ENCODE peak calls at places on chromosome 14, in five cellular contexts. E is mesothelial cell of epicardium, Y is psoas muscle, J is endothelial cell, Z is heart left ventricle. D is an unnamed sample.

GRCh38 chr14:44620106-44621019 is 113.3 kb upstream of the FSCB start:
- DNase-seq in E (peak), Y (no peak), J (no peak), Z (no peak), D (no peak)

GRCh38 chr14:70735043-70735442 is 74.3 kb downstream of the MAP3K9 start:
- DNase-seq in E (peak), Y (no peak), J (no peak), Z (no peak), D (no peak)

GRCh38 chr14:32939254-32940065 is 781 bp downstream of the NPAS3 start:
- DNase-seq in E (peak), Y (peak), J (peak), Z (peak), D (no peak)

GRCh38 chr14:101177301-101178055 is 274.0 kb upstream of the RTL1 start:
- DNase-seq in E (peak), Y (no peak), J (no peak), Z (no peak), D (no peak)

GRCh38 chr14:52522033-52522432 is 30.3 kb downstream of the TXNDC16 start:
- DNase-seq in E (no peak), Y (no peak), J (no peak), Z (no peak), D (no peak)

GRCh38 chr14:75440733-75441474 is 13.1 kb downstream of the JDP2 start:
- DNase-seq in E (no peak), Y (peak), J (no peak), Z (no peak), D (peak)

GRCh38 chr14:69532561-69533335 is 41.9 kb downstream of the CCDC177 start:
- DNase-seq in E (no peak), Y (no peak), J (no peak), Z (no peak), D (no peak)

GRCh38 chr14:23067847-23068791 is 10.8 kb upstream of the CDH24 start:
- DNase-seq in E (no peak), Y (no peak), J (no peak), Z (no peak), D (no peak)

GRCh38 chr14:21891921-21892320 is 218.3 kb upstream of the OR4E1 start:
- DNase-seq in E (no peak), Y (no peak), J (no peak), Z (no peak), D (no peak)

GRCh38 chr14:65788876-65789859 is 376.6 kb downstream of the FUT8 start:
- DNase-seq in E (no peak), Y (no peak), J (no peak), Z (no peak), D (no peak)

GRCh38 chr14:45807187-45807586 is 554.2 kb upstream of the MIS18BP1 start:
- DNase-seq in E (no peak), Y (no peak), J (no peak), Z (no peak), D (no peak)

GRCh38 chr14:45811155-45811554 is 558.2 kb upstream of the MIS18BP1 start:
- DNase-seq in E (no peak), Y (no peak), J (no peak), Z (no peak), D (no peak)

DNA sequence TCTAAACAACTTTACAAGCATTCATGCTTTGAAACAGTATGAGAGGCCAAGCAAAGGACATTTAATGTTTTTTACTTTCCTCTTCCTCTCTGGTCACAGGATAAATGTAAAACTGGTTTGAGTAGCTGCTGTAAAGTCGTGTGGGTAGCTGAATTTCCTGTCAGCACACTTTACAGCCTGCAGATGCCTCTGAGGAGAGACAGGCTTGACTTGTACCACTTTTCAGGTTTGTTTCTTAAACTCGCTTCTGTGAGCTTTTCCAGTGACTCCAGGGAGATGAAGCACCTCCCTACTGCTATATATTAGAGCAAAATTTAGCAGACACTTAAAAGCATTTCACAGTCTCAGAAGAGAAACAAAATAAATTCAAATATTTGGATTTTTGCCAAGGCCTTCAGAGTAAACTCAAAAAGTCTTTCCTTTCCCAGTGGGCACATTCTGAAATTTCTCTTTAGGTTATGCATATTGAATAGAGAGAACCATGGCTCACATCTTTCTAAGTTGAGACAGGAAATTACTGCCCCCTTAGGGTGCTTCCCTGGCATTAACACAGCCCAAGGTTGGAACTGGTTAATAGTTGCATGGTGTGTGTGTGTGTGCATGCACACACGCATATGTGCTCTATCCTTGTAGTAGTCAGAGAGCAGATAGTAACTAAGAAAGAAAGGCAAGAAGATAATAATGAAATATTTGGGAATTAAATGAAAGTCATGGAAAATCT is 557.3 kb upstream of the MIS18BP1 start:
- DNase-seq in E (no peak), Y (no peak), J (peak), Z (no peak), D (no peak)
- TF ChIP-seq CTCF in E (no peak), Y (no peak), J (no peak), Z (no peak), D (no peak)

GRCh38 chr14:97106166-97106565 is 309.0 kb downstream of the VRK1 start:
- DNase-seq in E (no peak), Y (no peak), J (no peak), Z (no peak), D (no peak)
- TF ChIP-seq CTCF in E (no peak), Y (no peak), J (no peak), Z (no peak), D (no peak)

GRCh38 chr14:67453575-67454300 is 34.8 kb downstream of the TMEM229B start:
- DNase-seq in E (no peak), Y (no peak), J (no peak), Z (no peak), D (no peak)
- TF ChIP-seq CTCF in E (no peak), Y (no peak), J (no peak), Z (no peak), D (no peak)

GRCh38 chr14:53946071-53946403 is 10.6 kb downstream of the BMP4 start:
- DNase-seq in E (no peak), Y (no peak), J (no peak), Z (no peak), D (no peak)

GRCh38 chr14:53947452-53948180 is 9.0 kb downstream of the BMP4 start:
- DNase-seq in E (no peak), Y (no peak), J (no peak), Z (no peak), D (no peak)

GRCh38 chr14:53948181-53948884 is 8.3 kb downstream of the BMP4 start:
- DNase-seq in E (no peak), Y (no peak), J (no peak), Z (no peak), D (no peak)

GRCh38 chr14:53949201-53949600 is 7.4 kb downstream of the BMP4 start:
- DNase-seq in E (no peak), Y (no peak), J (no peak), Z (no peak), D (no peak)

DNA sequence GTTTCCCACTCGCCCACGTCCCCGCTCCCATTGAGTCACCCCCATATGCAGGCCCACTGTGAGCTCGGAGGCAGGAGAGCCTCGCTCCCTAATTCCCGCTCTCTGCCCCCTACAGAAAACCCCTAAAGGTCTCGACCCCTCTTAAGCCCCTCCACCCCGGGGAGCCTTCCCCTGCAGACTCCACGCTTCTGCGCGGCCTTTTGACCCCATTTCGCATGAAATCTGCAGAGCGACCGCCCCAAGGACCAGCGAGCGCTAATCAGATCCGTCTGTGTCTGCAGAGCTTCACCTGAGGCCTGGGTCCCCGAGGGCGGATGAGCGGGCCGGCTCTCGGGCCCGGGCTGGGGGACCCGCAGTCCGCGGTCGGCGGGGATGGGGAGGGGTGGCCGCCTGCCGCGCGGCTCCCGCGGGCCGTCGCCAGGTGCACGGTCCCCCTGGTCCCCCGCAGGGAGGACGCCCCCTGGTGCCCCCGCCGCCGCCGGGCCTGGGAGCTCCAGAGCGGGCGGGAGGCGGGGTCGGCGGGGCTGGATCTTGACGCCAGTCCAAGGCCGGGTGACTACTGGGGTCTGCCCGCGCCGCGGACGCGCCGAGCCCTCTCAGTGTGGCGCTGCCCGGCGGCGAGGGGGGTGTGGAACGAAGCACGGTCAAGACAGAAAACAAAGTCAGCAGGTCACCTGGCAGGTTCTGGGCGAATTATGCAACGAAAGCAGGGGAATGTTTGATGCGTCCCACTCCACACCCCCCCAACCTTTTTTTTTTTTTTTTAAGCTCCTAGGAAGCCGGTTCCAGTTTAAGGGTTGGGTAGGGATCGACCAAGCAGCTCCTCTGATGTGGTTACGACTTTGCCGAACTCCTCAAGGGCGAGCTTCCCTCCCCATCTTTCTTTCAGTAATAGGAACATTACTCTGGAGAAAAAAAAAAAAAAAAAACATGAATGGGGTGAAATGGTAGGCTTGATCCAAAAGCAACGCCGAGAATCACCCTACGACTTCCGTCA is 9.9 kb downstream of the BMP4 start:
- DNase-seq in E (peak), Y (no peak), J (peak), Z (no peak), D (no peak)
- TF ChIP-seq CTCF in E (no peak), Y (no peak), J (peak), Z (no peak), D (no peak)

GRCh38 chr14:49882826-49883694 is 9.8 kb upstream of the ARF6 start:
- DNase-seq in E (no peak), Y (no peak), J (no peak), Z (no peak), D (no peak)

GRCh38 chr14:49879683-49880204 is 13.1 kb upstream of the ARF6 start:
- DNase-seq in E (no peak), Y (no peak), J (peak), Z (no peak), D (no peak)

GRCh38 chr14:49880267-49881064 is 12.4 kb upstream of the ARF6 start:
- DNase-seq in E (no peak), Y (no peak), J (no peak), Z (no peak), D (no peak)

GRCh38 chr14:49876563-49877127 is 16.2 kb upstream of the ARF6 start:
- DNase-seq in E (no peak), Y (no peak), J (no peak), Z (no peak), D (no peak)

GRCh38 chr14:49881296-49882006 is 11.4 kb upstream of the ARF6 start:
- DNase-seq in E (no peak), Y (no peak), J (no peak), Z (no peak), D (no peak)
- TF ChIP-seq CTCF in E (no peak), Y (no peak), J (no peak), Z (no peak), D (no peak)

DNA sequence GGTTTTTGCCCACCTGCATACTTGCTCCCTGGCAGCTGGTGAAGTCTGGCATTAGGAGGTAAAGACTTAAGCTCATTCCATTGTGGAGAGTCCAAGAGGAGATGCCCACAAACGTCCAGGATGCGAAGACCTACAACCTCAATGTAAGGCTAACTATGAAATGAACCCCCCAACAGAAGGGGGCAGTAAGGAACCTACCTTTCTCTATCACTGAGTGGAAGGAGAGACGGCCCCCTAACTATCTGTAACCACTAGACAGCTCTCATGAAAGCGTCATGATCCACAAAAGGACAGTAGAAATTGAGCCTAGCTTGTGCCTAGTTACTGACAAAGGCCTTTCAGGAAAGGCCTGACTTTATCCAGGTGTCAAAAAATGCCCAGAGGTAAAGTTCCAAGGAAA is 55.3 kb downstream of the ZFYVE21 start:
- DNase-seq in E (no peak), Y (no peak), J (no peak), Z (no peak), D (no peak)
- TF ChIP-seq CTCF in E (no peak), Y (no peak), J (no peak), Z (no peak), D (no peak)

GRCh38 chr14:88770736-88771135 is 22.0 kb downstream of the EML5 start:
- DNase-seq in E (no peak), Y (no peak), J (no peak), Z (no peak), D (no peak)
- TF ChIP-seq CTCF in E (no peak), Y (no peak), J (no peak), Z (no peak), D (no peak)

DNA sequence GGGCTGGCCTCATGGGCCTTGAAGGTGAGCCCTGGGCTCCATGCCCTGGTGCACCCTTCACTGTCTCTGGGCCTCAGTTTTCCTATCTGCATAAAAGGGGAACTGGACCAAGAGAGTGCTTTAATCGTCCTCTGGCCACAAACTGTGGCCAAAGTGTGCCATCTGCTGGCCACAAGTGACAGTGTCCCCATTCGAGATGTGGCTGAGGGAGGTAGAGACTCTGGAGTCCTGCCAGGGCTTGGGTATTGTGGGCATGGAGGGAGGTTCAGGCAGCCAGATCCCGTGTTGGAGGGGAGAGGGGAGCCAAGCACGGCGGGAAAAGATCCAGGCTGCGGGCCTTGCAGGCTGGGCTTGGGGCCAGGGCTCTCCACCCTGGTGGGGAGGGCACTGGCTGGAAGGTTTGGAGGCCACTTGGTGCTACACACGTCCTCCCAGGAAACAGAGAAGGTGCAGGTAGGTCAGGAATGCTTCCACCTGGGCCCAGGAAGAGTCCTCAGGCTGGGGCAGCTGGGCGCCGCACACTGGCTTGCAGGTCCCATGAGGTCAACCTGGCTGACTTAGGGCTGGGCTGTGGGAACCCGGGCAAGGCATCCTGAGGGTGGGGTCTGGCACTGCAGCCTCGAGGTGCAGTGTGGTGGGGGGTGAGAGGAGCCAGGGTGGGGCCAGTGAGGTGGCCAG is 7.3 kb upstream of the KIF26A start:
- DNase-seq in E (peak), Y (peak), J (peak), Z (peak), D (no peak)
- TF ChIP-seq CTCF in E (peak), Y (peak), J (peak), Z (peak), D (no peak)

D was measured in AG04450.